ENCODE peak calls at places on chromosome 3, in nine cellular contexts. H is mucosa of gallbladder; T is activated T-cell treated with anti-CD3 and anti-CD28 coated beads, Interleukin-2, amount 50 U/mL, for 72 hours; E is ELR; G is cardiac fibroblast; V is amniotic stem cell; B is DND-41; A is SK-N-DZ; K is cerebellum. W is an unnamed sample.

GRCh38 chr3:149397528-149397927 is 20.1 kb upstream of the TM4SF1 start:
- DNase-seq in H (no peak), T (no peak), E (no peak), G (no peak), V (no peak), B (no peak), A (no peak), K (no peak), W (no peak)

GRCh38 chr3:143634991-143635390 is 213.3 kb downstream of the SLC9A9 start:
- DNase-seq in H (no peak), T (no peak), E (no peak), G (no peak), V (no peak), B (peak), A (no peak), K (peak), W (peak)

GRCh38 chr3:112605285-112605684 is 35.7 kb downstream of the CCDC80 start:
- DNase-seq in H (no peak), T (no peak), E (peak), G (peak), V (peak), B (no peak), A (peak), K (no peak), W (peak)

GRCh38 chr3:130242850-130243569 is 102.5 kb upstream of the COL6A5 start:
- DNase-seq in H (no peak), T (no peak), E (peak), G (peak), V (no peak), B (no peak), A (peak), K (no peak), W (no peak)

GRCh38 chr3:78462021-78462420 is 1305.8 kb downstream of the ROBO1 start:
- DNase-seq in H (no peak), T (no peak), E (no peak), G (no peak), V (no peak), B (no peak), A (peak), K (no peak), W (no peak)

GRCh38 chr3:113573728-113574127 is 41.4 kb downstream of the SIDT1 start:
- DNase-seq in H (no peak), T (no peak), E (no peak), G (no peak), V (no peak), B (no peak), A (no peak), K (no peak), W (no peak)

GRCh38 chr3:132164469-132165092 is 129.8 kb upstream of the CPNE4 start:
- DNase-seq in H (peak), T (no peak), E (peak), G (peak), V (no peak), B (no peak), A (no peak), K (no peak), W (peak)

GRCh38 chr3:106255870-106256248 is 387.0 kb upstream of the CBLB start:
- DNase-seq in H (no peak), T (no peak), E (no peak), G (no peak), V (no peak), B (no peak), A (no peak), K (no peak), W (no peak)

GRCh38 chr3:56467108-56467507 is 1.2 kb downstream of the ERC2 start:
- DNase-seq in H (peak), T (peak), E (peak), G (peak), V (no peak), B (no peak), A (peak), K (peak), W (peak)

GRCh38 chr3:32310918-32311839 is 72.7 kb downstream of the CMTM8 start:
- DNase-seq in H (no peak), T (no peak), E (no peak), G (no peak), V (no peak), B (no peak), A (no peak), K (peak), W (no peak)

GRCh38 chr3:197615430-197615829 is 59.7 kb upstream of the BDH1 start:
- DNase-seq in H (no peak), T (no peak), E (no peak), G (no peak), V (no peak), B (no peak), A (no peak), K (no peak), W (no peak)

GRCh38 chr3:172103724-172104123 is 64.3 kb downstream of the FNDC3B start:
- DNase-seq in H (no peak), T (no peak), E (peak), G (peak), V (no peak), B (no peak), A (no peak), K (no peak), W (peak)

GRCh38 chr3:136255672-136256406 is 5.7 kb downstream of the PCCB start:
- DNase-seq in H (no peak), T (no peak), E (no peak), G (no peak), V (no peak), B (no peak), A (no peak), K (no peak), W (no peak)

GRCh38 chr3:184227481-184227935 is 1.9 kb upstream of the VWA5B2 start:
- DNase-seq in H (no peak), T (peak), E (peak), G (peak), V (no peak), B (peak), A (peak), K (no peak), W (no peak)

GRCh38 chr3:123129532-123129931 is 62.7 kb downstream of the PDIA5 start:
- DNase-seq in H (no peak), T (no peak), E (no peak), G (no peak), V (no peak), B (no peak), A (no peak), K (no peak), W (no peak)

GRCh38 chr3:21163961-21164360 is 587.0 kb downstream of the ZNF385D start:
- DNase-seq in H (no peak), T (no peak), E (no peak), G (no peak), V (no peak), B (no peak), A (no peak), K (peak), W (no peak)

GRCh38 chr3:54157860-54158259 is 35.5 kb downstream of the CACNA2D3 start:
- DNase-seq in H (no peak), T (no peak), E (no peak), G (no peak), V (no peak), B (no peak), A (no peak), K (no peak), W (no peak)

GRCh38 chr3:53238051-53238850 is 17.6 kb downstream of the TKT start:
- DNase-seq in H (peak), T (no peak), E (peak), G (peak), V (peak), B (no peak), A (no peak), K (no peak), W (peak)

GRCh38 chr3:187210555-187211327 is 13.5 kb downstream of the RTP1 start:
- DNase-seq in H (peak), T (no peak), E (no peak), G (peak), V (no peak), B (no peak), A (no peak), K (peak), W (peak)

GRCh38 chr3:78846688-78847087 is 921.1 kb downstream of the ROBO1 start:
- DNase-seq in H (no peak), T (no peak), E (peak), G (peak), V (no peak), B (no peak), A (no peak), K (no peak), W (peak)

GRCh38 chr3:68206524-68207117 is 552.2 kb upstream of the SUCLG2 start:
- DNase-seq in H (no peak), T (no peak), E (peak), G (no peak), V (no peak), B (no peak), A (no peak), K (no peak), W (no peak)

GRCh38 chr3:50264389-50264963 is 4.5 kb upstream of the SEMA3B start:
- DNase-seq in H (peak), T (no peak), E (peak), G (peak), V (peak), B (no peak), A (peak), K (peak), W (peak)

GRCh38 chr3:157581331-157581730 is 78.1 kb upstream of the VEPH1 start:
- DNase-seq in H (no peak), T (no peak), E (no peak), G (no peak), V (no peak), B (no peak), A (no peak), K (no peak), W (no peak)

GRCh38 chr3:77227567-77227966 is 187.7 kb downstream of the ROBO2 start:
- DNase-seq in H (no peak), T (no peak), E (no peak), G (no peak), V (no peak), B (no peak), A (no peak), K (no peak), W (no peak)

GRCh38 chr3:9473496-9473895 is 76.1 kb downstream of the SETD5 start:
- DNase-seq in H (no peak), T (no peak), E (no peak), G (no peak), V (no peak), B (no peak), A (no peak), K (peak), W (no peak)

GRCh38 chr3:107767897-107768605 is 245.3 kb downstream of the BBX start:
- DNase-seq in H (no peak), T (no peak), E (no peak), G (peak), V (no peak), B (no peak), A (no peak), K (no peak), W (no peak)

GRCh38 chr3:9810357-9810726 is 280 bp downstream of the TTLL3 start:
- DNase-seq in H (no peak), T (no peak), E (no peak), G (no peak), V (no peak), B (no peak), A (peak), K (peak), W (no peak)